ENCODE peak calls at places on chromosomes 13 and 19, in five cellular contexts. O is non-pigmented ciliary epithelial cell; W is stimulated activated CD8-positive, alpha-beta memory T cell treated with anti-CD3 and anti-CD28 coated beads, Interleukin-4, amount 100 ng/mL, for 48 hours; Z is activated T-helper 1 cell treated with anti-CD3 and anti-CD28 coated beads, Interleukin-12 subunit alpha, Interleukin-12 subunit beta, Interleukin-2, Interleukin-4 antibody, amounts not matched to agents 30 ng/mL and 10 ng/mL and 1 ng/mL, durations not matched to agents 14 hours and 24 hours and 36 hours; S is memory B cell. C is an unnamed sample.

GRCh38 chr13:72662548-72662947 is 64.9 kb downstream of the MZT1 start:
- DNase-seq in O (no peak), Z (no peak), W (no peak), S (no peak), C (no peak)

GRCh38 chr19:682678-683320 is 6.6 kb downstream of the FSTL3 start:
- DNase-seq in S (no peak), Z (no peak), O (no peak), W (no peak), C (no peak)

GRCh38 chr13:76792680-76793334 is 93.4 kb downstream of the KCTD12 start:
- DNase-seq in W (no peak), S (no peak), Z (no peak), O (peak), C (no peak)

GRCh38 chr19:7831452-7831851 is 1.4 kb downstream of the EVI5L start:
- DNase-seq in S (no peak), Z (no peak), W (no peak), O (no peak), C (no peak)

GRCh38 chr19:3162418-3163229 is 15.9 kb upstream of the S1PR4 start:
- DNase-seq in S (no peak), O (no peak), W (peak), Z (no peak), C (no peak)

GRCh38 chr13:33233547-33233946 is 52.0 kb downstream of the STARD13 start:
- DNase-seq in O (no peak), S (no peak), W (no peak), Z (no peak), C (no peak)

GRCh38 chr19:12574036-12574435 is 22.8 kb upstream of the ZNF564 start:
- DNase-seq in Z (no peak), W (no peak), O (no peak), S (peak), C (no peak)

GRCh38 chr13:86572115-86572514 is 772.9 kb upstream of the SLITRK6 start:
- DNase-seq in O (peak), S (no peak), W (no peak), Z (no peak), C (no peak)

GRCh38 chr19:30855475-30855874 is 483.3 kb downstream of the ZNF536 start:
- DNase-seq in S (no peak), O (no peak), W (no peak), Z (no peak), C (no peak)

GRCh38 chr13:46355906-46356305 is 31.1 kb downstream of the RUBCNL start:
- DNase-seq in W (no peak), O (no peak), Z (no peak), S (no peak), C (no peak)

GRCh38 chr13:30847697-30848307 is 58.3 kb upstream of the MEDAG start:
- DNase-seq in S (no peak), O (peak), W (peak), Z (no peak), C (peak)

GRCh38 chr13:32824061-32824460 is 192.2 kb upstream of the KL start:
- DNase-seq in W (no peak), S (no peak), O (no peak), Z (no peak), C (no peak)

GRCh38 chr13:99197257-99197651 is 3.4 kb upstream of the UBAC2 start:
- DNase-seq in Z (no peak), W (no peak), O (no peak), S (no peak), C (no peak)

GRCh38 chr13:93674337-93674755 is 447.7 kb downstream of the GPC6 start:
- DNase-seq in O (no peak), S (no peak), Z (no peak), W (no peak), C (no peak)

GRCh38 chr19:21256722-21257121 is 72.5 kb downstream of the ZNF708 start:
- DNase-seq in S (no peak), Z (no peak), O (no peak), W (no peak), C (no peak)

GRCh38 chr13:32199168-32199567 is 116.0 kb downstream of the ZAR1L start:
- DNase-seq in W (no peak), O (no peak), S (no peak), Z (no peak), C (no peak)

GRCh38 chr13:69970521-69970920 is 137.1 kb upstream of the ATXN8OS start:
- DNase-seq in S (no peak), Z (no peak), W (no peak), O (peak), C (peak)

GRCh38 chr19:37977992-37978391 is 71.0 kb downstream of the SIPA1L3 start:
- DNase-seq in O (peak), S (no peak), W (no peak), Z (no peak), C (no peak)

GRCh38 chr13:26168276-26168814 is 53.8 kb downstream of the RNF6 start:
- DNase-seq in Z (no peak), S (no peak), O (no peak), W (no peak), C (no peak)

GRCh38 chr19:31448221-31448657 is 99.0 kb upstream of the TSHZ3 start:
- DNase-seq in S (no peak), W (no peak), Z (no peak), O (peak), C (peak)

GRCh38 chr19:34733266-34733825 is 697 bp upstream of the ZNF181 start:
- DNase-seq in Z (no peak), W (no peak), S (no peak), O (no peak), C (no peak)

GRCh38 chr19:3061214-3062161 is 807 bp downstream of the TLE5 start:
- DNase-seq in O (no peak), S (peak), W (peak), Z (peak), C (no peak)

C was measured in retinal pigment epithelial cell.